ENCODE peak calls at places on chromosomes 3 and 15, in ten cellular contexts. S, U, M, N, Y, A, Q, C, E and I are unnamed samples.

GRCh38 chr3:152841131-152841530 is 6.2 kb downstream of the P2RY1 start:
- DNase-seq in S (no peak), U (no peak), M (no peak), N (no peak), Y (no peak), A (no peak), Q (no peak), C (no peak), E (no peak), I (no peak)

GRCh38 chr15:60751985-60752952 is 273.3 kb upstream of the ICE2 start:
- DNase-seq in S (no peak), U (no peak), M (no peak), N (no peak), Y (no peak), A (no peak), Q (no peak), C (no peak), E (peak), I (no peak)

GRCh38 chr3:63135362-63135761 is 142.7 kb upstream of the SYNPR start:
- DNase-seq in S (no peak), U (no peak), M (no peak), N (peak), Y (no peak), A (no peak), Q (no peak), C (no peak), E (no peak), I (no peak)

GRCh38 chr3:42539871-42540714 is 37.6 kb downstream of the VIPR1 start:
- DNase-seq in S (peak), U (no peak), M (peak), N (no peak), Y (peak), A (no peak), Q (peak), C (peak), E (peak), I (no peak)

GRCh38 chr15:70212288-70212962 is 114.7 kb upstream of the TLE3 start:
- DNase-seq in S (no peak), U (no peak), M (no peak), N (no peak), Y (no peak), A (no peak), Q (no peak), C (no peak), E (peak), I (no peak)

GRCh38 chr3:126024049-126024854 is 55.3 kb downstream of the ROPN1B start:
- DNase-seq in S (no peak), U (no peak), M (no peak), N (no peak), Y (no peak), A (no peak), Q (no peak), C (no peak), E (no peak), I (no peak)

GRCh38 chr15:39100106-39100505 is 480.8 kb upstream of the THBS1 start:
- DNase-seq in S (no peak), U (no peak), M (no peak), N (no peak), Y (no peak), A (no peak), Q (no peak), C (no peak), E (no peak), I (no peak)

GRCh38 chr15:101017935-101018849 is 99.0 kb downstream of the LRRK1 start:
- DNase-seq in S (no peak), U (no peak), M (no peak), N (no peak), Y (no peak), A (no peak), Q (no peak), C (no peak), E (no peak), I (peak)

GRCh38 chr3:179716811-179717210 is 64.0 kb downstream of the USP13 start:
- DNase-seq in S (no peak), U (peak), M (no peak), N (no peak), Y (no peak), A (no peak), Q (no peak), C (no peak), E (no peak), I (no peak)

GRCh38 chr3:190108789-190109188 is 11.9 kb downstream of the P3H2 start:
- DNase-seq in S (no peak), U (no peak), M (no peak), N (no peak), Y (no peak), A (no peak), Q (no peak), C (no peak), E (peak), I (no peak)

GRCh38 chr3:144622845-144623244 is 651.2 kb downstream of the DIPK2A start:
- DNase-seq in S (no peak), U (no peak), M (no peak), N (no peak), Y (no peak), A (peak), Q (no peak), C (no peak), E (no peak), I (no peak)

GRCh38 chr15:72285927-72286516 is 13.7 kb upstream of the PARP6 start:
- DNase-seq in S (peak), U (no peak), M (peak), N (no peak), Y (no peak), A (no peak), Q (peak), C (peak), E (peak), I (no peak)

GRCh38 chr3:139062915-139063314 is 18.2 kb upstream of the PRR23C start:
- DNase-seq in S (no peak), U (no peak), M (no peak), N (no peak), Y (no peak), A (no peak), Q (no peak), C (no peak), E (no peak), I (no peak)

GRCh38 chr3:111965484-111965883 is 13.3 kb upstream of the ABHD10 start:
- DNase-seq in S (no peak), U (no peak), M (no peak), N (no peak), Y (no peak), A (no peak), Q (no peak), C (no peak), E (no peak), I (no peak)